ENCODE peak calls at places on chromosomes 4 and X, in eight cellular contexts. One of them, this sample, is unnamed.

GRCh38 chrX:52983526-52983925 is 25.2 kb upstream of the FAM156A start:
- DNase-seq in GM23338: no peak
- DNase-seq in HCT116: no peak
- DNase-seq in hepatocyte: no peak
- DNase-seq in PC-3: no peak
- DNase-seq in OCI-LY7: no peak
- DNase-seq in neural progenitor cell: peak
- DNase-seq in MM.1S: no peak
- DNase-seq in this sample: peak

GRCh38 chrX:40488299-40488698 is 92.5 kb upstream of the ATP6AP2 start:
- DNase-seq in PC-3: no peak
- DNase-seq in neural progenitor cell: no peak
- DNase-seq in MM.1S: no peak
- DNase-seq in hepatocyte: no peak
- DNase-seq in HCT116: no peak
- DNase-seq in OCI-LY7: no peak
- DNase-seq in GM23338: no peak
- DNase-seq in this sample: no peak

GRCh38 chrX:10447577-10448214 is 172.7 kb downstream of the MID1 start:
- DNase-seq in PC-3: peak
- DNase-seq in MM.1S: no peak
- DNase-seq in HCT116: no peak
- DNase-seq in neural progenitor cell: no peak
- DNase-seq in OCI-LY7: no peak
- DNase-seq in GM23338: no peak
- DNase-seq in hepatocyte: no peak
- DNase-seq in this sample: peak

GRCh38 chr4:41428941-41429669 is 108.9 kb upstream of the LIMCH1 start:
- DNase-seq in GM23338: no peak
- DNase-seq in PC-3: no peak
- DNase-seq in OCI-LY7: no peak
- DNase-seq in neural progenitor cell: peak
- DNase-seq in MM.1S: no peak
- DNase-seq in HCT116: no peak
- DNase-seq in hepatocyte: no peak
- DNase-seq in this sample: no peak

GRCh38 chrX:31232506-31232905 is 160.7 kb upstream of the FTHL17 start:
- DNase-seq in neural progenitor cell: peak
- DNase-seq in GM23338: peak
- DNase-seq in PC-3: no peak
- DNase-seq in OCI-LY7: peak
- DNase-seq in MM.1S: no peak
- DNase-seq in HCT116: no peak
- DNase-seq in hepatocyte: no peak
- DNase-seq in this sample: no peak

GRCh38 chrX:25014366-25014838 is 1.4 kb downstream of the ARX start:
- DNase-seq in OCI-LY7: no peak
- DNase-seq in hepatocyte: no peak
- DNase-seq in PC-3: no peak
- DNase-seq in HCT116: no peak
- DNase-seq in MM.1S: no peak
- DNase-seq in neural progenitor cell: peak
- DNase-seq in GM23338: no peak
- DNase-seq in this sample: no peak

GRCh38 chr4:25088342-25088952 is 57.7 kb upstream of the LGI2 start:
- DNase-seq in MM.1S: peak
- DNase-seq in HCT116: no peak
- DNase-seq in hepatocyte: no peak
- DNase-seq in neural progenitor cell: no peak
- DNase-seq in GM23338: peak
- DNase-seq in OCI-LY7: no peak
- DNase-seq in PC-3: no peak
- DNase-seq in this sample: peak

GRCh38 chr4:18042754-18043153 is 21.2 kb upstream of the LCORL start:
- DNase-seq in neural progenitor cell: peak
- DNase-seq in PC-3: peak
- DNase-seq in HCT116: peak
- DNase-seq in hepatocyte: no peak
- DNase-seq in GM23338: peak
- DNase-seq in MM.1S: no peak
- DNase-seq in OCI-LY7: no peak
- DNase-seq in this sample: no peak

GRCh38 chr4:95362066-95362465 is 186.7 kb downstream of the UNC5C start:
- DNase-seq in hepatocyte: no peak
- DNase-seq in PC-3: no peak
- DNase-seq in MM.1S: no peak
- DNase-seq in OCI-LY7: no peak
- DNase-seq in neural progenitor cell: no peak
- DNase-seq in HCT116: no peak
- DNase-seq in GM23338: no peak
- DNase-seq in this sample: no peak

GRCh38 chr4:73037057-73037456 is 32.5 kb downstream of the COX18 start:
- DNase-seq in GM23338: peak
- DNase-seq in PC-3: no peak
- DNase-seq in HCT116: no peak
- DNase-seq in MM.1S: no peak
- DNase-seq in hepatocyte: no peak
- DNase-seq in OCI-LY7: peak
- DNase-seq in neural progenitor cell: no peak
- DNase-seq in this sample: no peak

GRCh38 chrX:95076449-95076848 is 1402.4 kb downstream of the FAM133A start:
- DNase-seq in PC-3: peak
- DNase-seq in HCT116: no peak
- DNase-seq in MM.1S: peak
- DNase-seq in hepatocyte: peak
- DNase-seq in GM23338: peak
- DNase-seq in OCI-LY7: peak
- DNase-seq in neural progenitor cell: peak
- DNase-seq in this sample: peak

GRCh38 chrX:69988955-69989394 is 60.8 kb downstream of the AWAT2 start:
- DNase-seq in OCI-LY7: no peak
- DNase-seq in GM23338: no peak
- DNase-seq in neural progenitor cell: no peak
- DNase-seq in hepatocyte: no peak
- DNase-seq in HCT116: peak
- DNase-seq in PC-3: no peak
- DNase-seq in MM.1S: no peak
- DNase-seq in this sample: no peak

GRCh38 chr4:109803924-109804571 is 2.2 kb upstream of the CFI start:
- DNase-seq in PC-3: peak
- DNase-seq in neural progenitor cell: peak
- DNase-seq in GM23338: peak
- DNase-seq in OCI-LY7: peak
- DNase-seq in hepatocyte: peak
- DNase-seq in MM.1S: peak
- DNase-seq in HCT116: peak
- DNase-seq in this sample: peak

GRCh38 chrX:119015407-119016242 is 41.2 kb downstream of the LONRF3 start:
- DNase-seq in hepatocyte: peak
- DNase-seq in PC-3: peak
- DNase-seq in MM.1S: peak
- DNase-seq in GM23338: no peak
- DNase-seq in neural progenitor cell: no peak
- DNase-seq in HCT116: peak
- DNase-seq in OCI-LY7: peak
- DNase-seq in this sample: peak

GRCh38 chrX:40867352-40867751 is 132.0 kb upstream of the MED14 start:
- DNase-seq in GM23338: no peak
- DNase-seq in hepatocyte: peak
- DNase-seq in MM.1S: no peak
- DNase-seq in PC-3: peak
- DNase-seq in neural progenitor cell: no peak
- DNase-seq in OCI-LY7: no peak
- DNase-seq in HCT116: peak
- DNase-seq in this sample: peak

GRCh38 chr4:57119054-57119651 is 9.0 kb upstream of the IGFBP7 start:
- DNase-seq in OCI-LY7: no peak
- DNase-seq in GM23338: no peak
- DNase-seq in HCT116: no peak
- DNase-seq in hepatocyte: peak
- DNase-seq in neural progenitor cell: peak
- DNase-seq in MM.1S: no peak
- DNase-seq in PC-3: peak
- DNase-seq in this sample: peak

GRCh38 chr4:29539226-29539625 is 1180.9 kb upstream of the PCDH7 start:
- DNase-seq in neural progenitor cell: no peak
- DNase-seq in OCI-LY7: no peak
- DNase-seq in GM23338: no peak
- DNase-seq in HCT116: no peak
- DNase-seq in PC-3: no peak
- DNase-seq in MM.1S: no peak
- DNase-seq in hepatocyte: no peak
- DNase-seq in this sample: no peak

GRCh38 chrX:102085706-102086105 is 39.8 kb upstream of the TCEAL2 start:
- DNase-seq in OCI-LY7: no peak
- DNase-seq in HCT116: no peak
- DNase-seq in GM23338: peak
- DNase-seq in neural progenitor cell: no peak
- DNase-seq in hepatocyte: no peak
- DNase-seq in PC-3: no peak
- DNase-seq in MM.1S: no peak
- DNase-seq in this sample: peak

GRCh38 chr4:151169900-151170299 is 70.5 kb downstream of the RPS3A start:
- DNase-seq in PC-3: no peak
- DNase-seq in neural progenitor cell: no peak
- DNase-seq in hepatocyte: no peak
- DNase-seq in MM.1S: no peak
- DNase-seq in GM23338: no peak
- DNase-seq in OCI-LY7: no peak
- DNase-seq in HCT116: no peak
- DNase-seq in this sample: peak

GRCh38 chr4:15238720-15239119 is 189.1 kb upstream of the C1QTNF7 start:
- DNase-seq in hepatocyte: peak
- DNase-seq in PC-3: peak
- DNase-seq in GM23338: peak
- DNase-seq in neural progenitor cell: peak
- DNase-seq in MM.1S: peak
- DNase-seq in HCT116: no peak
- DNase-seq in OCI-LY7: peak
- DNase-seq in this sample: peak

GRCh38 chr4:78171482-78171881 is 114.4 kb downstream of the FRAS1 start:
- DNase-seq in OCI-LY7: no peak
- DNase-seq in neural progenitor cell: peak
- DNase-seq in HCT116: no peak
- DNase-seq in MM.1S: no peak
- DNase-seq in PC-3: no peak
- DNase-seq in hepatocyte: no peak
- DNase-seq in GM23338: peak
- DNase-seq in this sample: no peak

GRCh38 chr4:145935253-145936141 is 3.1 kb downstream of the ZNF827 start:
- DNase-seq in neural progenitor cell: peak
- DNase-seq in MM.1S: peak
- DNase-seq in HCT116: no peak
- DNase-seq in GM23338: peak
- DNase-seq in PC-3: no peak
- DNase-seq in OCI-LY7: peak
- DNase-seq in hepatocyte: peak
- DNase-seq in this sample: peak

GRCh38 chr4:183842134-183842838 is 62.8 kb upstream of the STOX2 start:
- DNase-seq in neural progenitor cell: no peak
- DNase-seq in hepatocyte: no peak
- DNase-seq in GM23338: no peak
- DNase-seq in PC-3: no peak
- DNase-seq in MM.1S: no peak
- DNase-seq in HCT116: no peak
- DNase-seq in OCI-LY7: no peak
- DNase-seq in this sample: no peak

GRCh38 chrX:55098691-55099090 is 9.9 kb downstream of the PAGE2 start:
- DNase-seq in HCT116: no peak
- DNase-seq in OCI-LY7: no peak
- DNase-seq in PC-3: no peak
- DNase-seq in GM23338: no peak
- DNase-seq in MM.1S: no peak
- DNase-seq in hepatocyte: no peak
- DNase-seq in neural progenitor cell: no peak
- DNase-seq in this sample: no peak
- TF ChIP-seq EZH2phosphoT487 in HCT116: no peak
- TF ChIP-seq EZH2phosphoT487 in OCI-LY7: no peak
- TF ChIP-seq EZH2phosphoT487 in PC-3: no peak
- TF ChIP-seq EZH2phosphoT487 in GM23338: no peak
- TF ChIP-seq EZH2phosphoT487 in MM.1S: no peak
- TF ChIP-seq EZH2phosphoT487 in hepatocyte: no peak
- TF ChIP-seq EZH2phosphoT487 in neural progenitor cell: no peak
- TF ChIP-seq EZH2phosphoT487 in this sample: no peak

DNA sequence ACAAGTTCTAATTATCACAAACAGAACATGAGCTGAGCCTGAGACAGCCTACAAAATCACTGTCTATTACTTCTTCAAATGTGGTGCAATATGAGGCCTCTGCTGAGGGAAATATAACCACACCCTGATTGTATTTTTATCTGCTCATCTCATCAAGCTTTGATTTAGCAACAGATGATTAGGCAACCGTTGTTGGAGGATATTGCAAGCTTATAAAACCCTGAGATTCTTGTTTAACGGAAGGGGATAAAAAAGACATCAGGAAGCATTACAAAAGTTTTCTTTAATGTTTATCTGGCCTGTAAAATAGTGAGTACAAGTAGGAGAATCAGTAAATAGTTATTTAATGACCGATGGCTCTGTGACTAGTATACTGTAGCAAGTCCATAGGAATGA is 108.5 kb downstream of the ZNF330 start:
- DNase-seq in GM23338: no peak
- DNase-seq in OCI-LY7: no peak
- DNase-seq in PC-3: peak
- DNase-seq in hepatocyte: no peak
- DNase-seq in HCT116: no peak
- DNase-seq in MM.1S: no peak
- DNase-seq in neural progenitor cell: no peak
- DNase-seq in this sample: peak
- TF ChIP-seq EZH2phosphoT487 in GM23338: no peak
- TF ChIP-seq EZH2phosphoT487 in OCI-LY7: no peak
- TF ChIP-seq EZH2phosphoT487 in PC-3: no peak
- TF ChIP-seq EZH2phosphoT487 in hepatocyte: no peak
- TF ChIP-seq EZH2phosphoT487 in HCT116: no peak
- TF ChIP-seq EZH2phosphoT487 in MM.1S: no peak
- TF ChIP-seq EZH2phosphoT487 in neural progenitor cell: no peak
- TF ChIP-seq EZH2phosphoT487 in this sample: peak

DNA sequence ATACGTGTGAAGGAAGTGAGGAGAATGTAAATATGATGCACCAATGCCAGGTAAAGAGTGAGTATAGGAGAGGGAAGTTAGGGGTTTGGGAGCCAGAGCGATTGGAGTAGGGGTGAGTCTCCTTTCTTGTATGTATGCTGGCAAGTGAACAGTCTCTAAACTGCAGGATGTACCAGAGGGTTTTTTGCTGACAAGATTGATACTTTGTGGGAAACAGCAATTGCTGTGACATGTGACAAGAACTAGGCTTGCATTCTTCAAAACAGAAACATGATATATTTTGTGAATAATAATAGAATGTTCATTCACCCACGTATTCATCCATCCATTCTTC is 710 bp downstream of the CHIC1 start:
- DNase-seq in OCI-LY7: no peak
- DNase-seq in PC-3: no peak
- DNase-seq in MM.1S: peak
- DNase-seq in hepatocyte: no peak
- DNase-seq in neural progenitor cell: no peak
- DNase-seq in GM23338: no peak
- DNase-seq in HCT116: no peak
- DNase-seq in this sample: no peak
- TF ChIP-seq EZH2phosphoT487 in OCI-LY7: no peak
- TF ChIP-seq EZH2phosphoT487 in PC-3: no peak
- TF ChIP-seq EZH2phosphoT487 in MM.1S: no peak
- TF ChIP-seq EZH2phosphoT487 in hepatocyte: no peak
- TF ChIP-seq EZH2phosphoT487 in neural progenitor cell: no peak
- TF ChIP-seq EZH2phosphoT487 in GM23338: no peak
- TF ChIP-seq EZH2phosphoT487 in HCT116: no peak
- TF ChIP-seq EZH2phosphoT487 in this sample: no peak

GRCh38 chrX:117808413-117808812 is 308.2 kb downstream of the KLHL13 start:
- DNase-seq in HCT116: no peak
- DNase-seq in MM.1S: no peak
- DNase-seq in hepatocyte: no peak
- DNase-seq in OCI-LY7: no peak
- DNase-seq in PC-3: no peak
- DNase-seq in GM23338: peak
- DNase-seq in neural progenitor cell: peak
- DNase-seq in this sample: no peak
- TF ChIP-seq EZH2phosphoT487 in HCT116: no peak
- TF ChIP-seq EZH2phosphoT487 in MM.1S: no peak
- TF ChIP-seq EZH2phosphoT487 in hepatocyte: no peak
- TF ChIP-seq EZH2phosphoT487 in OCI-LY7: no peak
- TF ChIP-seq EZH2phosphoT487 in PC-3: no peak
- TF ChIP-seq EZH2phosphoT487 in GM23338: no peak
- TF ChIP-seq EZH2phosphoT487 in neural progenitor cell: no peak
- TF ChIP-seq EZH2phosphoT487 in this sample: no peak